ENCODE peak calls at places on chromosomes 11 and 22, in six cellular contexts. One of them, this sample, is unnamed.

GRCh38 chr22:19812910-19813309 is 41.8 kb downstream of the GNB1L start:
- DNase-seq in suprapubic skin: peak; percentile 45
- DNase-seq in ovary: no peak
- DNase-seq in tibial nerve: no peak
- DNase-seq in transverse colon: no peak
- DNase-seq in sigmoid colon: peak; percentile 26
- DNase-seq in this sample: no peak

GRCh38 chr11:133576351-133576750 is 44.0 kb upstream of the OPCML start:
- DNase-seq in suprapubic skin: no peak
- DNase-seq in tibial nerve: no peak
- DNase-seq in sigmoid colon: no peak
- DNase-seq in transverse colon: no peak
- DNase-seq in ovary: no peak
- DNase-seq in this sample: no peak

GRCh38 chr11:77278595-77279506 is 22.6 kb downstream of the GDPD4 start:
- DNase-seq in suprapubic skin: no peak
- DNase-seq in sigmoid colon: no peak
- DNase-seq in tibial nerve: no peak
- DNase-seq in transverse colon: no peak
- DNase-seq in ovary: no peak
- DNase-seq in this sample: no peak

GRCh38 chr11:94243571-94244229 is 60.7 kb upstream of the IZUMO1R start:
- DNase-seq in suprapubic skin: no peak
- DNase-seq in tibial nerve: no peak
- DNase-seq in ovary: no peak
- DNase-seq in sigmoid colon: no peak
- DNase-seq in transverse colon: no peak
- DNase-seq in this sample: no peak

GRCh38 chr22:48636746-48637145 is 1190.9 kb downstream of the BRD1 start:
- DNase-seq in ovary: no peak
- DNase-seq in tibial nerve: no peak
- DNase-seq in sigmoid colon: no peak
- DNase-seq in suprapubic skin: no peak
- DNase-seq in transverse colon: no peak
- DNase-seq in this sample: no peak

GRCh38 chr11:103539166-103539565 is 429.9 kb downstream of the DYNC2H1 start:
- DNase-seq in tibial nerve: no peak
- DNase-seq in sigmoid colon: no peak
- DNase-seq in ovary: no peak
- DNase-seq in suprapubic skin: no peak
- DNase-seq in transverse colon: no peak
- DNase-seq in this sample: no peak

GRCh38 chr11:93784935-93785360 is 866 bp downstream of the MED17 start:
- DNase-seq in tibial nerve: no peak
- DNase-seq in sigmoid colon: no peak
- DNase-seq in transverse colon: no peak
- DNase-seq in ovary: no peak
- DNase-seq in suprapubic skin: no peak
- DNase-seq in this sample: no peak

GRCh38 chr11:456533-456932 is 6.5 kb downstream of the PTDSS2 start:
- DNase-seq in tibial nerve: no peak
- DNase-seq in transverse colon: no peak
- DNase-seq in suprapubic skin: no peak
- DNase-seq in sigmoid colon: no peak
- DNase-seq in ovary: no peak
- DNase-seq in this sample: no peak

GRCh38 chr11:37115963-37116362 is 517.9 kb upstream of the RAG2 start:
- DNase-seq in ovary: no peak
- DNase-seq in suprapubic skin: no peak
- DNase-seq in tibial nerve: no peak
- DNase-seq in sigmoid colon: no peak
- DNase-seq in transverse colon: no peak
- DNase-seq in this sample: no peak

GRCh38 chr11:134975866-134976265 is 563.8 kb upstream of the B3GAT1 start:
- DNase-seq in sigmoid colon: no peak
- DNase-seq in tibial nerve: no peak
- DNase-seq in ovary: no peak
- DNase-seq in transverse colon: peak; percentile 31
- DNase-seq in suprapubic skin: peak; percentile 21
- DNase-seq in this sample: peak; percentile 37

GRCh38 chr22:38504731-38505594 is 1.1 kb downstream of the DDX17 start:
- DNase-seq in ovary: peak; percentile 54
- DNase-seq in sigmoid colon: peak; percentile 78
- DNase-seq in transverse colon: peak; percentile 66
- DNase-seq in tibial nerve: no peak
- DNase-seq in suprapubic skin: no peak
- DNase-seq in this sample: no peak

GRCh38 chr11:83566948-83567347 is 280.8 kb upstream of the CCDC90B start:
- DNase-seq in tibial nerve: no peak
- DNase-seq in ovary: no peak
- DNase-seq in sigmoid colon: no peak
- DNase-seq in transverse colon: no peak
- DNase-seq in suprapubic skin: no peak
- DNase-seq in this sample: no peak

GRCh38 chr11:109914809-109915653 is 178.2 kb upstream of the ZC3H12C start:
- DNase-seq in suprapubic skin: no peak
- DNase-seq in tibial nerve: no peak
- DNase-seq in ovary: no peak
- DNase-seq in sigmoid colon: no peak
- DNase-seq in transverse colon: no peak
- DNase-seq in this sample: no peak

GRCh38 chr11:113991718-113992458 is 17.0 kb downstream of the HTR3A start:
- DNase-seq in ovary: no peak
- DNase-seq in suprapubic skin: no peak
- DNase-seq in tibial nerve: no peak
- DNase-seq in sigmoid colon: no peak
- DNase-seq in transverse colon: no peak
- DNase-seq in this sample: no peak

GRCh38 chr11:123653405-123653996 is 923 bp downstream of the SCN3B start:
- DNase-seq in suprapubic skin: no peak
- DNase-seq in tibial nerve: no peak
- DNase-seq in ovary: no peak
- DNase-seq in transverse colon: no peak
- DNase-seq in sigmoid colon: no peak
- DNase-seq in this sample: no peak

GRCh38 chr11:45407226-45407625 is 121.1 kb upstream of the SYT13 start:
- DNase-seq in ovary: no peak
- DNase-seq in suprapubic skin: no peak
- DNase-seq in tibial nerve: no peak
- DNase-seq in transverse colon: no peak
- DNase-seq in sigmoid colon: no peak
- DNase-seq in this sample: no peak

GRCh38 chr11:79219186-79220045 is 221.4 kb downstream of the TENM4 start:
- DNase-seq in transverse colon: no peak
- DNase-seq in ovary: no peak
- DNase-seq in tibial nerve: no peak
- DNase-seq in suprapubic skin: no peak
- DNase-seq in sigmoid colon: no peak
- DNase-seq in this sample: no peak

GRCh38 chr22:43994416-43994815 is 29.7 kb upstream of the PARVB start:
- DNase-seq in transverse colon: no peak
- DNase-seq in ovary: no peak
- DNase-seq in sigmoid colon: peak; percentile 56
- DNase-seq in suprapubic skin: no peak
- DNase-seq in tibial nerve: no peak
- DNase-seq in this sample: no peak

GRCh38 chr11:12857572-12857971 is 151.5 kb upstream of the RASSF10 start:
- DNase-seq in transverse colon: no peak
- DNase-seq in ovary: no peak
- DNase-seq in sigmoid colon: no peak
- DNase-seq in tibial nerve: no peak
- DNase-seq in suprapubic skin: no peak
- DNase-seq in this sample: no peak
- TF ChIP-seq CTCF in transverse colon: no peak
- TF ChIP-seq CTCF in ovary: no peak
- TF ChIP-seq CTCF in sigmoid colon: no peak
- TF ChIP-seq CTCF in tibial nerve: no peak
- TF ChIP-seq CTCF in suprapubic skin: no peak
- TF ChIP-seq CTCF in this sample: no peak

DNA sequence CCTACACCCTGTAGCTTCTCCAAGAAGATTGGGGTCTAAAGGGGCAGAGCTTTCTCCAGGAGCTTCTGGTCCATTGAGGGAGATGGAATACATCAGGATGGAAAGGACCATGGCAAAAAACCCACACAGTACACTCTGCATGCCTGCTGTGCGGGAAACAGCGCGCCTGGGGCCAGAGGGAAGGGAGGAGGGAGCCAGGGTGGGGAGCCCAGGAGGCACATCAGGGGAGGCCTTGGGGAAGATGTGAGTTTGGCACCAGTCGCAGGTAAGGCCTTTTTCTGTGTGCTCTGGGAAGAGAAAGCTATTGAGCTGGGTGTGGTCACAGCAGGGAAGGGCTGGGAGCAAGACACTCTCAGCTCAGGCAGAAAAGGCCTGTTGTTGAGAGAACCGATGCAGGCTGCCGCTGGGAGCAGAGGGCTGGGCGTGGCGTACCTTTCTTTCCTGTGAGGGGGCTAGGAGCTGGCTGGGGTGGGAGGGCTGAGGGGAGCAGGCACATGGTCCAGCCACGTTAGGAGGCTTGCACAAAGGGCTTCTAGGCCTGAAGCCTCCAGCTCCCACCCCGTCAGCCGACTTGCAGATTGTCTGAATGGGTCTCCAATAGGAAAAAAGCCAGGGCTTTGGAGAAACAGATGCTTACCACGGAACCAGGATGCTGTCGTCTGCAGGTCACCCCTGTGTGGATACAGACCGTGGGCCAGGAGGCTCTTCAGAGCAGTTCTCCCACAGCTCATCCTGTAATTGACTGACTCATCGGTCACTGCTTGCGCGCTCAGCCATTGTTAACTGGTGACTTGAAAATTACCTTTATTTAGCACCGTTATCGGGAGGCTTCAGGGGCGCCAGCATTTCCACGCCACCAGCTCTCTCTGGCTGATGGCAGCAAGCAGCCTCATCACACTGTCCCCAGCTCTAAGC is 237.3 kb downstream of the ST3GAL4 start:
- DNase-seq in tibial nerve: no peak
- DNase-seq in transverse colon: no peak
- DNase-seq in ovary: no peak
- DNase-seq in suprapubic skin: no peak
- DNase-seq in sigmoid colon: no peak
- DNase-seq in this sample: no peak
- TF ChIP-seq EP300 in tibial nerve: no peak
- TF ChIP-seq EP300 in transverse colon: no peak
- TF ChIP-seq EP300 in ovary: no peak
- TF ChIP-seq EP300 in suprapubic skin: no peak
- TF ChIP-seq EP300 in sigmoid colon: no peak
- TF ChIP-seq EP300 in this sample: no peak

GRCh38 chr11:70433038-70433437 is 34.7 kb downstream of the CTTN start:
- DNase-seq in suprapubic skin: no peak
- DNase-seq in sigmoid colon: no peak
- DNase-seq in transverse colon: no peak
- DNase-seq in tibial nerve: no peak
- DNase-seq in ovary: no peak
- DNase-seq in this sample: no peak
- H3K36me3 ChIP-seq in suprapubic skin: peaks cover 92% of the 10 kb centered on the region
- H3K36me3 ChIP-seq in sigmoid colon: peaks cover 50% of the 10 kb centered on the region
- H3K36me3 ChIP-seq in transverse colon: peaks cover 30% of the 10 kb centered on the region
- H3K36me3 ChIP-seq in tibial nerve: peaks cover 14% of the 10 kb centered on the region
- H3K36me3 ChIP-seq in ovary: no peaks in the 10 kb centered on the region
- H3K36me3 ChIP-seq in this sample: peaks cover 98% of the 10 kb centered on the region

DNA sequence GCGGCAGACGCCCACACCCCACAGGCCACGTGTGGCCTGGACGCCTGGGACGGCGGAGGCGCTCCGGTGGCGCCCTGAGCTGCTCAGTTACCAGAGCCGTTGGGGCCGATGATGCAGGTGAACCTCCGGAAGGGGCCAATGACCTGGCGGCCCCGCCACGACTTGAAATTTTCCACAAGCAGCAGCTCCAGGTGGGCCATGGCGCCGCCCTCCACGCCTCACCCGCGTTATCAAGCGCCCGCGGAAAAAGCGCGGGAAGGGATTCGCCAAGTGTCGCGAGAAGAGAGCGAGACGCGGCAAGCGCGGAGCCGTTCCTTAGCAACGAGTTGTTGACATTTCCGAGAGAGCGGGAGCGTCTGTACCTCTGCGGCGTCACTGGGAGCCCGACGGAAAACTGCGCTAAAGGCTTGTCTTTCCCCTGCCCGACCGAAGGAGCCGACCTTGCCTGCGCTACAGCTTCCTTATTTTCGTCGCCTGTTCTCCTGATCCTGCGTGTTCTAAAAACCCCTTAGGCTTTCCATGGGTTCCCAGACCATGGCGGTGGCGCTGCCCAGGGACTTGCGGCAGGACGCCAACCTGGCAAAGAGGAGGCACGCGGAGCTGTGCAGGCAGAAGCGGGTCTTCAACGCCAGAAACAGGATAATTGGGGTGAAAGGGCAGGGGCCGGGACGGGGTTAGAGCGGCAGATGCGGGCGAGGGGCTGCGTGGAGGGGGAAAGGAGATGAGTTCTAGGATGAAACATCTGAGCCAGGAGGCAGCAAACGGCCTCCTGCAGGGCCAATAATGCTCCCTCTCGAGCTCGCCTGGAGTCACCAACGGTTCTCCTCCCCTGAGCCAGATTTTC is at the start of the genes RIBC2 and SMC1B:
- DNase-seq in sigmoid colon: peak; percentile 91
- DNase-seq in ovary: peak; percentile 87
- DNase-seq in transverse colon: peak; percentile 80
- DNase-seq in tibial nerve: peak; percentile 35
- DNase-seq in suprapubic skin: no peak
- DNase-seq in this sample: no peak
- TF ChIP-seq CTCF in sigmoid colon: no peak
- TF ChIP-seq CTCF in ovary: no peak
- TF ChIP-seq CTCF in transverse colon: no peak
- TF ChIP-seq CTCF in tibial nerve: no peak
- TF ChIP-seq CTCF in suprapubic skin: no peak
- TF ChIP-seq CTCF in this sample: no peak

GRCh38 chr22:23859201-23859600 is 1.5 kb downstream of the SLC2A11 start:
- DNase-seq in suprapubic skin: no peak
- DNase-seq in transverse colon: no peak
- DNase-seq in sigmoid colon: no peak
- DNase-seq in tibial nerve: no peak
- DNase-seq in ovary: no peak
- DNase-seq in this sample: no peak

GRCh38 chr22:23857606-23858483 is at the start of gene SLC2A11:
- DNase-seq in ovary: peak; percentile 97
- DNase-seq in tibial nerve: peak; percentile 87
- DNase-seq in transverse colon: peak; percentile 97
- DNase-seq in suprapubic skin: peak; percentile 98
- DNase-seq in sigmoid colon: peak; percentile 98
- DNase-seq in this sample: peak; percentile 97

GRCh38 chr22:23856721-23857605 is 712 bp upstream of the SLC2A11 start:
- DNase-seq in tibial nerve: no peak
- DNase-seq in sigmoid colon: peak; percentile 81
- DNase-seq in suprapubic skin: no peak
- DNase-seq in ovary: peak; percentile 54
- DNase-seq in transverse colon: peak; percentile 60
- DNase-seq in this sample: no peak

GRCh38 chr22:23862103-23862502 is 4.4 kb downstream of the SLC2A11 start:
- DNase-seq in ovary: no peak
- DNase-seq in tibial nerve: no peak
- DNase-seq in suprapubic skin: no peak
- DNase-seq in transverse colon: no peak
- DNase-seq in sigmoid colon: no peak
- DNase-seq in this sample: no peak

DNA sequence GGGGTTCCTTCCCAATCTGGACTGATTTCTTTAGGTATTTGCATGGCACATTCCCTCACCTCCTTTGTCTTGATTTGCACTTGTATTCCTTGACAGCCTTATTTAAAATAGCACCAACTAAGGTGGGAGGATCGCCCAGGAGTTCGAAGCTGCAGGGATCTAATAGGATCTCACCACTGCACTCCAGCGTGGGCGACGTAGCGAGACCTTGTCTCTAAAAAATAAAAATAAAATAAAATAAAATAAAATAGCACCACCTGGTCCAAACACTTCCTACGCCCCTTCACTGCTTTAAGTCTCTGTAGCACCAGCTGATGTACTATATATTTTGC is 775 bp downstream of the SLC2A11 start:
- DNase-seq in suprapubic skin: no peak
- DNase-seq in transverse colon: no peak
- DNase-seq in sigmoid colon: no peak
- DNase-seq in ovary: no peak
- DNase-seq in tibial nerve: no peak
- DNase-seq in this sample: no peak
- TF ChIP-seq EP300 in suprapubic skin: no peak
- TF ChIP-seq EP300 in transverse colon: no peak
- TF ChIP-seq EP300 in sigmoid colon: no peak
- TF ChIP-seq EP300 in ovary: no peak
- TF ChIP-seq EP300 in tibial nerve: no peak
- TF ChIP-seq EP300 in this sample: no peak

This sample was measured in esophagus muscularis mucosa.